ENCODE peak calls at places on chromosomes 1 and 21, in five cellular contexts. F is heart right ventricle, R is Peyer's patch, A is IMR-90, S is psoas muscle. D is an unnamed sample. For H3K9me3 and H3K4me1, the result is how much of the 10 kb centered on the place peaks cover.

GRCh38 chr1:18657436-18658179 is 27.0 kb downstream of the PAX7 start:
- DNase-seq in F (no peak), R (no peak), A (no peak), S (no peak), D (no peak)

GRCh38 chr1:223183268-223183862 is 40.3 kb upstream of the TLR5 start:
- DNase-seq in F (no peak), R (no peak), A (no peak), S (no peak), D (no peak)

GRCh38 chr1:174114788-174115448 is 44.4 kb upstream of the RABGAP1L start:
- DNase-seq in F (no peak), R (peak), A (peak), S (no peak), D (no peak)

GRCh38 chr1:3071507-3072177 is 2.6 kb downstream of the PRDM16 start:
- DNase-seq in F (no peak), R (no peak), A (no peak), S (no peak), D (no peak)

GRCh38 chr1:11648732-11649158 is 5.5 kb downstream of the FBXO2 start:
- DNase-seq in F (no peak), R (peak), A (no peak), S (no peak), D (no peak)

GRCh38 chr1:211901945-211902344 is 71.4 kb upstream of the LPGAT1 start:
- DNase-seq in F (no peak), R (no peak), A (no peak), S (no peak), D (no peak)

GRCh38 chr1:6162773-6163172 is 17.3 kb downstream of the CHD5 start:
- DNase-seq in F (no peak), R (no peak), A (no peak), S (no peak), D (no peak)

GRCh38 chr1:77282866-77283539 is 1.2 kb downstream of the AK5 start:
- DNase-seq in F (no peak), R (no peak), A (peak), S (no peak), D (no peak)

GRCh38 chr1:93774707-93775106 is 93.1 kb upstream of the BCAR3 start:
- DNase-seq in F (no peak), R (no peak), A (peak), S (no peak), D (no peak)

GRCh38 chr1:59177756-59178155 is 119.1 kb upstream of the FGGY start:
- DNase-seq in F (no peak), R (no peak), A (no peak), S (no peak), D (no peak)

GRCh38 chr1:71080178-71080781 is 555 bp downstream of the ZRANB2 start:
- DNase-seq in F (no peak), R (no peak), A (peak), S (no peak), D (no peak)

GRCh38 chr1:53715478-53715877 is 23.5 kb downstream of the GLIS1 start:
- DNase-seq in F (no peak), R (no peak), A (peak), S (no peak), D (no peak)

GRCh38 chr21:8989883-8990325 is 1531.5 kb upstream of the TPTE start:
- DNase-seq in F (no peak), R (no peak), A (no peak), S (no peak), D (no peak)

GRCh38 chr21:8989261-8989882 is 1532.0 kb upstream of the TPTE start:
- DNase-seq in F (no peak), R (no peak), A (no peak), S (no peak), D (no peak)

GRCh38 chr21:8991968-8992621 is 1529.3 kb upstream of the TPTE start:
- DNase-seq in F (no peak), R (no peak), A (no peak), S (no peak), D (no peak)

GRCh38 chr21:8991088-8991907 is 1530.1 kb upstream of the TPTE start:
- DNase-seq in F (no peak), R (no peak), A (no peak), S (no peak), D (no peak)

DNA sequence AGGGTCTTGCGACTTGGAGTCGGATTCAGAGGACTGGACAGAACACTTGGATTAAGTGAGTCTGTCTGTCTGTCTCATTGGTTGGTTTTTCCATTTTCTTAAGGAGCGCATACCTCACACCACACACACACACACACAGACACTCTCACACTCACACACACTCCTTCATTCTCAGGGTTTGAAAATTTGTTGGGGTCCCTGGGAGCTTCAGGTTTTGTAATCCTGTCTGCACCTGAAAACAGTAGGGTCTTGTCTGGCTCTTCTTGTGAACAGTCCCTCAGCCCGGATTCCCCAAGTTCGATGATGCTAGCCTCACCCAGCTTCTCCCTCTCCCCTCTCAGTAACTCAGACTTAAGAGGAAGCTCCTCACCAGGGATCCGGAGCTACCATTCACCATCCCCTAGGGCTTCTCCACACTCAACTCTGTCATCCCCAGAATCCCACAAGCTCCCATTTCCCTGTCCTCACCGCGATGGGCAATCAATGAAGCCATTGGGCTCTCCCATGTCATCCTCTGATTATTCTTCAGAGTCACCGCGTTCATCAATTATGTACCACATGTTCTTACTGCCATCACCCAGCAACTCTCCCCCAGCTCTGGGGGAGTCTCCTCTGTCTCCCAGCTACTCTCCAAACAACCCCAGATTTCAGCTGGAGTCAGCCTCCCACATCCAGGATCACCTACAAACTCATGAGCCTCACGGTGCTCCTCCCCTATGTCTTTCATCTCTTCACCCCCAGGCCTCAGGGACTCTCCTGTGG is 1530.9 kb upstream of the TPTE start:
- DNase-seq in F (no peak), R (no peak), A (no peak), S (no peak), D (no peak)
- H3K9me3 ChIP-seq in F (under half), R (under half), A (under half), S (under half), D (under half)

DNA sequence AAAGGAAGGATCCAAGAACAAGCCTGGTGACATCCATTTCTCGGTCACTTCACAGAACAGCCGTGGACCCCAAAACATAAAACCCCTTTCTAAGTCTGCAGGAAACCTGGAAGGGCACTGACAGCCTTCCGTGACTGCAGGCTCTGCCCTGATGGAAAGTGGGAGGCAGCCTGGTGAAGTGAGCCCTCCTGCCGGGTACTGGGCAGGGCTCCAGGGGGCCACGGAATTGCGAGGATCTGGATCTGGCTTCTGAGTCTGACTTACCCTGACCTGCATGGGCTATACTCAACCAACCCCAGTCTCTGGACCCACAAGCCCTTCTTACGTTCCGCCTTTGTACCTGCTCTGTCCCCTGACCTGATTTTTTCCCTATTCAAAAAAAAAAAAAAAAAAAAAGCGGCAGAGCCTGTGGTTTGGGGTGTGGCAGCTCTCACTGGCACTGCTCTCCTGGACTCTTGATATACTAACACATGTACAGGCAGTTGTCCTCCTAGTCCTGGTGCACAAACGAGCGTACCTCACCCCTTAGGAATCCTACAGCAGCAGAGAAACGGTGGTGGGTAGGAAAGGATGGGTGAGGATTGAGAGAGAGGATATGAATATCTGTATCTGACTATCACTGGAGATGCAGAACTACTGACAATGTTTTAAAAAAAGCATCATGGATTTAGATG is 82.9 kb downstream of the BEND5 start:
- DNase-seq in F (no peak), R (no peak), A (no peak), S (no peak), D (no peak)
- H3K4me3 ChIP-seq in F (no peak), R (no peak), A (no peak), S (no peak), D (no peak)

GRCh38 chr1:161008857-161009554 is 11.9 kb downstream of the F11R start:
- DNase-seq in F (no peak), R (no peak), A (peak), S (no peak), D (no peak)

GRCh38 chr1:161009602-161010211 is 11.2 kb downstream of the F11R start:
- DNase-seq in F (no peak), R (no peak), A (no peak), S (no peak), D (no peak)

GRCh38 chr1:161013591-161014513 is 7.1 kb downstream of the F11R start:
- DNase-seq in F (peak), R (peak), A (peak), S (peak), D (peak)

GRCh38 chr1:161012420-161012819 is 8.5 kb downstream of the F11R start:
- DNase-seq in F (no peak), R (no peak), A (no peak), S (no peak), D (no peak)

DNA sequence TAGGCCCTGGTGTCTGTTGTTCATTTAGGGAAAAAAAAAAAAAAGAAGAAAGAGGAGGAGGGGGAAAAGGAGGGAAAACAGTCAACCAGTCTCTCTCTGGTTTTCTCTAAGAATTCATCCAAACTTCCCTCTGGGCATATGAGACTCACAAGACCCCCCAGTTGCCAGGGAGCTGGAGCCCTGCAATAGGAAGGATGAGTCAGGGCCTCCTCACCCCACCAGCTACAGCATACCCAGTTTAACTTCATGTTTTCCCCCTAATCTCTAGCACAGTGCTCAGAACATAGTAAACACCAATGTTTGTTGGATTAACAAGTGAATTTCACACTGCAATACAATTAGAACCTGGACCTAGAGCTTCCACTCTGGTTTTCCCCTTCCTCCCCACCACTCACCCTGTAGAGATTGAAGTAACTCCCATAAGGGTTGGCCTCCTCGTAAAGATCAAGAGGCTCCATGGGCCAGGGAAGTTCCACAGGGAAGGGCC is 7.8 kb downstream of the F11R start:
- DNase-seq in F (no peak), R (no peak), A (peak), S (no peak), D (no peak)
- H3K4me1 ChIP-seq in F (under half), R (under half), A (under half), S (under half), D (under half)

GRCh38 chr21:23799376-23799775 is 1807.9 kb downstream of the MRPL39 start:
- DNase-seq in F (no peak), R (no peak), A (no peak), S (no peak), D (no peak)

GRCh38 chr21:23804866-23805265 is 1802.4 kb downstream of the MRPL39 start:
- DNase-seq in F (no peak), R (no peak), A (no peak), S (no peak), D (no peak)

GRCh38 chr21:23801292-23801691 is 1806.0 kb downstream of the MRPL39 start:
- DNase-seq in F (no peak), R (no peak), A (no peak), S (no peak), D (no peak)
- H3K9me3 ChIP-seq in F (under half), R (under half), A (under half), S (under half), D (under half)

GRCh38 chr1:15758537-15758936 is at the start of gene FBLIM1:
- DNase-seq in F (no peak), R (no peak), A (no peak), S (no peak), D (peak)

GRCh38 chr1:15758953-15759661 is 512 bp downstream of the FBLIM1 start:
- DNase-seq in F (no peak), R (no peak), A (no peak), S (no peak), D (no peak)

GRCh38 chr1:15756143-15757015 is 2.2 kb upstream of the FBLIM1 start:
- DNase-seq in F (no peak), R (peak), A (no peak), S (no peak), D (no peak)

GRCh38 chr1:15757016-15757543 is 1.5 kb upstream of the FBLIM1 start:
- DNase-seq in F (no peak), R (no peak), A (no peak), S (no peak), D (no peak)

GRCh38 chr1:15757575-15758401 is 807 bp upstream of the FBLIM1 start:
- DNase-seq in F (peak), R (peak), A (peak), S (no peak), D (no peak)
- H3K4me3 ChIP-seq in F (peak), R (peak), A (peak), S (peak), D (peak)

GRCh38 chr1:161739865-161740566 is 9.6 kb upstream of the DUSP12 start:
- DNase-seq in F (peak), R (peak), A (no peak), S (no peak), D (no peak)

GRCh38 chr1:161740871-161741270 is 8.7 kb upstream of the DUSP12 start:
- DNase-seq in F (no peak), R (no peak), A (no peak), S (no peak), D (no peak)

GRCh38 chr1:161736332-161736969 is 13.1 kb upstream of the DUSP12 start:
- DNase-seq in F (no peak), R (no peak), A (peak), S (no peak), D (no peak)

GRCh38 chr1:161737625-161738024 is 12.0 kb upstream of the DUSP12 start:
- DNase-seq in F (no peak), R (no peak), A (no peak), S (no peak), D (no peak)

DNA sequence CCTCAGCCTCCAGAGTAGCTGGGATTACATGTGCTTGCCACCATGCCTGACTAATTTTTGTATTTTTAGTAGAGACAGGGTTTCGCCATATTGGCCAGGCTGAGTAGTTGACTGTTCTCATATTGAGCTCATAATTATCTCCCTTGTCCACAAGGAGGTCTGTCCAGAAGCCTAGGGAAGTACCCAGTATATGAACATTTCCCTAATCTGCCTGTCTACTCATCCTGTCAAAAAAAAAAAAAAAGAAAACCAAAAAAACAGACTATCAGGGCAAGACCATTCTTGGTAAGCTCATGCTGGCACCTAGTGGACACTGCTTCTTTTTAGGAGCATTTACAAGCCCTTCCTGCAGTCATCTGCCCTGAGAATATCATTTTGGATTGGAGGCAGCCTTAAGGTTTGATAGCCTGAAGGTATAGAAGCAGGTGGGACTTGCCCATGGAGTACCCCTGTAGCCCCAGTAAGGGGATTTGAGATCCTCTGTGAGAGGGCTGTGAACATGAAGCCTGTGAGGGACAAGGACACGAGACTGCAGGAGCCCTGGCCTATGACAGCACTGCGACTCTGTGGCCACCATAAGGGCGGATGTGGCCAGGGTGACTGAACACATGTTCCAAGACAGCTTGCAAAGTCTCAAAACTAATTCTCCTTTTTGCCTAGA is 10.8 kb upstream of the DUSP12 start:
- DNase-seq in F (peak), R (peak), A (peak), S (peak), D (no peak)
- H3K4me1 ChIP-seq in F (under half), R (under half), A (under half), S (under half), D (under half)

DNA sequence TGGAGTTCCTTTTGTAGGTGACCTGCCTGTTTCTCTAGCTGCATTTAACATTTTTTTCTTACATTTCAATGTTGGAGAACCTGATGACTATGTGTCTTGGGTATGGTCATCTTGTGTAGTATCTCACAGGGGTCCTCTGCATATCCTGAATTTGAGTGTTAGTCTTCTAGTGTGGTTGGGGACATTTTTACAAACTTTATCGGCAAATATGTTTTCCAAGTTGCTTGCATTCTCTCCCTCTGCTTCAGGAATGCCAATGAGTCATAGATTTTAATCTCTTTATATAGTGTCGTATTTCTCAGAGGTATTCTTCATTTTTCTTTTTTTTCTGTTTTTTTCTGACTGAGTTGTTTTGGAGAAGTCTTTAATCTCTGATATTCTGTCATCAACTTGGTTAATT is 684.0 kb downstream of the NCAM2 start:
- DNase-seq in F (no peak), R (no peak), A (peak), S (no peak), D (no peak)
- H3K9me3 ChIP-seq in F (under half), R (under half), A (under half), S (under half), D (under half)

DNA sequence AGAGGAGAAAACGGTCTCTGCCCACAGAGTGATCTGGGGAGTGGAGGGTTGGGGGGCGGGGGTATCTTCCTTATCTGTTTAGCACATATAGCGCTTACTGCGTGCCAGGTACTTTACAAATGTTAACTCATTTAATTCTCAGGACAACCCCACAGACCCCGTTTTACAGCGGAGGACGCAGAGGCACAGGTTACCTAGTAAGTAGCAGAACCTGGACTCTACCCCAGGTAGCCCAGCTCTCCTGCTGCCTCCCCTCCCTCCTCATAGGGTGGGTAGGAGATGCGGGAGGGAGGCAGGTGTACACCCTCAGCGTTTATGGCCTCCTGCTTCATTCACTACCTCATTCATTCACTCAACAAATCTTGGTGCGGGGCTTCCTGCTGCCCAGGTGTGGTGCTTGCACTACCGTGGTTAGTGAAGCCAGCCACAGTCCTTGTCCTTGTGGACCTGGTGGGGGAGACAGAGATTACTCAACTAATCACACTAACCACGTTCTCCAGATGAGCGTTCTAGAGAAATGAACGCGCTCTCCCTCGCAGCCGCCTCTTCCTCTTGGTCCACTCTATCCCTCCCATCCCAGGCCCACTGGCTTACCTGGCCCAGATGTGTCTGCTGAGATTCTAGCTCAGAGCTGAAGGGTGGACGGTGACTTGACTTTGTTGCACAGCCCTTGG is 102.0 kb downstream of the IER5 start:
- DNase-seq in F (no peak), R (no peak), A (no peak), S (no peak), D (no peak)
- H3K4me3 ChIP-seq in F (peak), R (peak), A (no peak), S (peak), D (no peak)

DNA sequence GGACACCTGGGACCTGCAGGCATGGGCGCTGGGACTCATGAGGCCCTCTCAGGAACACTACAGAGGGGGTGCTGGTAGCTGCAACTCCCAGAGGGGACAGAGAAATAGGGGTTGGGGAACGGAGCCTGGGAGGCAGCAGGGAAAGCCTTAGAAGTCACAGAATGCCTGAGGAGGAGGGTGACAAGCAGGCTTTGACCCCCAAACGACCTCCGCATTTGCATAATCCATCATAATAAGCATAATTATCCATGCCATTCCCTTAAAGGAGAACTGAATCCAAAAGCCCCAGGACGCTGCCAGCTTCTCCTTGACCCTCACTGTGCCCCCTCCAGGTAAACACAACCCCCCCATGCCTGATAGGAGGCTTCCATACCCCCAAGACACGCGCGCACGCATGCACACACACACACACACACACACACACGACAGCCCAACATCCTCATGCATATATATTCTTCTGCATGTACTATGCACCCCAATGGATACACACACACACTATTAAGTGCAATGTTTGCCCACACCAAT is 27.9 kb downstream of the SDC3 start:
- DNase-seq in F (no peak), R (no peak), A (no peak), S (no peak), D (no peak)
- H3K4me1 ChIP-seq in F (half or more), R (under half), A (under half), S (under half), D (under half)

D was measured in uterus.